ENCODE peak calls at places on chromosome 17, in ten cellular contexts. F, X, C, J, G, L, M, P, A and O are unnamed samples.

GRCh38 chr17:35087731-35088646 is 24.5 kb upstream of the RFFL start:
- DNase-seq in L (peak), F (peak), C (peak), P (peak), M (no peak), X (peak), G (peak), J (no peak), A (peak), O (peak)

GRCh38 chr17:48577946-48578615 is at the start of gene HOXB4:
- DNase-seq in X (no peak), C (peak), J (peak), M (no peak), G (no peak), L (no peak), F (peak), A (no peak), P (peak), O (no peak)

GRCh38 chr17:39702901-39703893 is 3.3 kb downstream of the ERBB2 start:
- DNase-seq in C (peak), M (no peak), J (no peak), G (peak), A (peak), F (peak), X (no peak), P (no peak), L (peak), O (peak)

GRCh38 chr17:68759343-68760140 is 158.4 kb upstream of the FAM20A start:
- DNase-seq in G (peak), A (peak), L (peak), M (peak), C (peak), X (peak), F (peak), J (peak), P (peak), O (peak)

GRCh38 chr17:44308865-44309264 is 464 bp downstream of the RUNDC3A start:
- DNase-seq in M (no peak), L (no peak), A (peak), C (no peak), X (no peak), J (no peak), F (no peak), P (no peak), G (no peak), O (no peak)

GRCh38 chr17:65332375-65332774 is 195.2 kb downstream of the RGS9 start:
- DNase-seq in F (no peak), L (peak), P (peak), C (peak), G (no peak), X (peak), M (peak), J (no peak), A (peak), O (peak)

GRCh38 chr17:45232514-45233422 is 11.1 kb downstream of the FMNL1 start:
- DNase-seq in G (no peak), F (no peak), A (peak), C (no peak), M (no peak), L (no peak), P (no peak), J (no peak), X (no peak), O (no peak)

GRCh38 chr17:41230094-41230493 is 2.2 kb upstream of the KRTAP9-3 start:
- DNase-seq in J (no peak), G (no peak), M (no peak), X (no peak), C (no peak), L (no peak), P (no peak), A (no peak), F (no peak), O (no peak)

GRCh38 chr17:54408741-54409140 is 491.9 kb upstream of the TOM1L1 start:
- DNase-seq in M (no peak), P (no peak), F (no peak), G (no peak), J (no peak), X (no peak), C (no peak), A (no peak), L (no peak), O (peak)

GRCh38 chr17:38871992-38872605 is 2.2 kb downstream of the LASP1 start:
- DNase-seq in X (no peak), P (no peak), C (no peak), L (no peak), A (no peak), F (no peak), J (no peak), G (no peak), M (no peak), O (no peak)

GRCh38 chr17:80124351-80124981 is 22.5 kb downstream of the EIF4A3 start:
- DNase-seq in J (no peak), X (peak), M (no peak), F (peak), C (peak), P (peak), A (peak), L (peak), G (peak), O (peak)

GRCh38 chr17:57006040-57006439 is 28.1 kb downstream of the SCPEP1 start:
- DNase-seq in P (no peak), F (no peak), A (no peak), J (no peak), M (no peak), L (peak), C (no peak), G (no peak), X (no peak), O (peak)

GRCh38 chr17:7184091-7184488 is 4.9 kb upstream of the ASGR1 start:
- DNase-seq in F (no peak), C (no peak), M (no peak), A (no peak), J (no peak), G (peak), X (no peak), L (no peak), P (no peak), O (no peak)

GRCh38 chr17:81057079-81057730 is 22.3 kb downstream of the BAIAP2 start:
- DNase-seq in P (no peak), L (peak), A (peak), F (peak), X (peak), M (no peak), G (peak), J (no peak), C (no peak), O (peak)

GRCh38 chr17:7634384-7634783 is 4.4 kb downstream of the SHBG start:
- DNase-seq in J (no peak), P (no peak), G (no peak), L (peak), X (peak), M (no peak), C (peak), F (peak), A (peak), O (peak)

GRCh38 chr17:2406903-2407790 is 6.3 kb upstream of the MNT start:
- DNase-seq in M (no peak), L (peak), G (no peak), P (peak), F (no peak), A (peak), C (peak), J (no peak), X (peak), O (peak)

GRCh38 chr17:78671607-78672404 is 94.6 kb upstream of the DNAH17 start:
- DNase-seq in J (no peak), X (no peak), P (no peak), M (no peak), A (no peak), L (no peak), G (no peak), C (peak), F (no peak), O (peak)

GRCh38 chr17:81844887-81845286 is 10.0 kb upstream of the PPP1R27 start:
- DNase-seq in X (no peak), G (no peak), L (no peak), M (no peak), P (no peak), J (no peak), F (no peak), C (no peak), A (no peak), O (no peak)

GRCh38 chr17:13502263-13502662 is 99.5 kb downstream of the HS3ST3A1 start:
- DNase-seq in M (no peak), P (no peak), L (no peak), G (no peak), X (no peak), A (no peak), C (no peak), F (no peak), J (no peak), O (no peak)

GRCh38 chr17:39622380-39623006 is 4.3 kb upstream of the PPP1R1B start:
- DNase-seq in A (no peak), G (no peak), J (no peak), F (no peak), P (no peak), L (peak), C (no peak), X (no peak), M (no peak), O (no peak)

GRCh38 chr17:77356109-77356689 is 215.4 kb downstream of the SEC14L1 start:
- DNase-seq in C (no peak), G (no peak), X (no peak), P (no peak), A (peak), M (no peak), J (no peak), L (peak), F (no peak), O (no peak)

GRCh38 chr17:43453331-43453812 is 30.4 kb upstream of the DHX8 start:
- DNase-seq in F (no peak), P (no peak), L (no peak), M (no peak), X (no peak), A (peak), C (no peak), J (no peak), G (no peak), O (no peak)

GRCh38 chr17:21372256-21372954 is 3.8 kb upstream of the KCNJ12 start:
- DNase-seq in A (no peak), P (no peak), F (no peak), L (no peak), J (no peak), C (no peak), M (no peak), X (no peak), G (no peak), O (no peak)

GRCh38 chr17:30482555-30482954 is 5.3 kb downstream of the GOSR1 start:
- DNase-seq in F (no peak), P (no peak), M (no peak), J (no peak), G (no peak), A (no peak), C (no peak), X (no peak), L (no peak), O (no peak)

GRCh38 chr17:40342575-40343058 is 21.9 kb downstream of the GJD3 start:
- DNase-seq in J (no peak), L (no peak), F (no peak), C (no peak), X (no peak), M (no peak), G (no peak), A (peak), P (no peak), O (no peak)

GRCh38 chr17:33964344-33964979 is 290.6 kb upstream of the CCL2 start:
- DNase-seq in M (no peak), X (no peak), L (no peak), G (no peak), F (no peak), P (no peak), A (no peak), C (no peak), J (no peak), O (no peak)

GRCh38 chr17:951388-952132 is 28.0 kb downstream of the NXN start:
- DNase-seq in G (peak), C (peak), X (peak), L (peak), J (peak), A (peak), P (peak), M (no peak), F (peak), O (peak)

GRCh38 chr17:68378202-68379149 is 78.8 kb downstream of the WIPI1 start:
- DNase-seq in P (peak), J (peak), X (peak), M (no peak), L (peak), A (peak), G (peak), F (no peak), C (peak), O (peak)

GRCh38 chr17:65514082-65514481 is 47.4 kb downstream of the AXIN2 start:
- DNase-seq in J (peak), P (peak), L (peak), X (no peak), M (peak), C (peak), G (no peak), A (peak), F (no peak), O (peak)

GRCh38 chr17:51154176-51154575 is 817 bp downstream of the NME1 start:
- DNase-seq in L (no peak), G (no peak), C (peak), M (no peak), F (no peak), J (no peak), X (no peak), P (peak), A (peak), O (no peak)

GRCh38 chr17:77145635-77146632 is 5.2 kb downstream of the SEC14L1 start:
- DNase-seq in P (peak), A (peak), X (peak), J (peak), M (no peak), F (peak), L (peak), G (peak), C (peak), O (peak)

GRCh38 chr17:70230883-70231282 is 61.6 kb downstream of the KCNJ2 start:
- DNase-seq in X (no peak), A (no peak), C (no peak), F (no peak), J (no peak), L (no peak), P (no peak), M (no peak), G (no peak), O (peak)

GRCh38 chr17:78258323-78259229 is 27.1 kb downstream of the TMEM235 start:
- DNase-seq in G (no peak), M (no peak), C (peak), L (no peak), A (peak), F (no peak), P (no peak), J (no peak), X (no peak), O (no peak)

GRCh38 chr17:19321481-19322128 is 40.9 kb downstream of the B9D1 start:
- DNase-seq in L (no peak), X (no peak), J (no peak), P (no peak), M (no peak), C (no peak), A (no peak), G (no peak), F (peak), O (no peak)
- TF ChIP-seq CTCF in L (peak), X (peak), J (peak), P (no peak), M (no peak), C (no peak), A (peak), G (no peak), F (peak), O (peak)

DNA sequence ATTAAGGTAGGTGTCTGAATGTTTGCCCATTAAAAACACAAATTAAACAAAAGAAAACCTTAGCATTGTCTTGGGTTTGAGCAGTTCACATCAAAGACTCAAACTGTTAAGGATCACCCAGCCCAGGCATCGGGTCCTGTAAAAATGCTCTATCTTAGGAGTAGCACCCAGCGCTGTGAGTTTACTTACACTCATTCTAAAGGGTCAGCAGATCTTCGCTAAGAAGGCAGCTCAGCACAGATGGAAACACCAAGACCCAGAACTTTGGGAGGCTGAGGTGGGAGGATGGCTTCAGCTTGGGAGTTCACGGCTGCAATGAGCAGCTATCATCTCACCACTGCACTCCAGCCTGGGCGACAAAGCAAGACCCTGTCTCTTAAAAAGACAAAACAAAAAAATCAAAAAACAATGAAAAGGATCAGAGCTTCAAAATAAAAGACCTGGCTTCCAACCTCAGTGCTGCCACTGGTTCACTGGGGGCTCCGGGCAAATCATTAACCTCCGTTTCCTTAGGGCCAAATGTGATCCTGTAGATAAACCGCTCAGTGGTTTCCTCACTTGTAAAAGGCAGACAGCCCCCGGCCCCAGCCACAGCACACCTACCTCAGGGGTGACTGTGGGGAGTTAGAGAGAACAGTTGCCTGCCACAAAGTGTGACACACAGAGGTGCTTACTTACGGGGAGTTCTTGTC is 11.1 kb downstream of the COG1 start:
- DNase-seq in F (no peak), M (no peak), G (no peak), X (no peak), J (no peak), P (no peak), L (no peak), A (no peak), C (no peak), O (no peak)
- H3K4me3 ChIP-seq in F (no peak), M (no peak), G (no peak), X (no peak), J (no peak), P (no peak), L (no peak), A (no peak), C (no peak), O (no peak)

GRCh38 chr17:9472094-9472493 is 103.5 kb downstream of the STX8 start:
- DNase-seq in G (no peak), F (no peak), C (peak), A (no peak), J (no peak), P (peak), L (no peak), X (no peak), M (no peak), O (no peak)
- TF ChIP-seq CTCF in G (no peak), F (no peak), C (no peak), A (no peak), J (no peak), P (no peak), L (no peak), X (no peak), M (no peak), O (no peak)

DNA sequence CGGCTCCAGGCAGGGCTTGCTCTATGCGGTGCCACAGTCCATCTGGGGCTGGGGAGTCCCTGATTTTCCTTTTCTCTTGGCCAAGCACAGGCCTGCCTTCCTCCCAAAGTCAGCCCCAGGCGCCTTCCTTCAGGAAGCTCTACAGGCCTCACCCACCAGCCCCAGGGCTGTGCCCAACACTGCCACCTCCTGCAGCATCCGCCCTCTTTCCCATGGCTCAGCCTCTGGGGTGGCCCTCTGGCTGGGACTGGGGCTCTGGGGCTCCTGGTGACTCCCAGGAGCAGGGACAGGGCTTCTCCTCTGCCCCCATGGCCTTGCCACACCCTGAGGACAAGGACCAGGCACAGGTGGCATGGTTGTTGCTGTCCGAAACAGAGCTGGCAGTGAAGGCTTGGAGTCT is 817 bp downstream of the ITGB4 start:
- DNase-seq in X (peak), F (no peak), M (no peak), J (no peak), A (peak), C (no peak), G (no peak), L (peak), P (no peak), O (peak)
- H3K4me3 ChIP-seq in X (peak), F (no peak), M (no peak), J (peak), A (no peak), C (no peak), G (peak), L (peak), P (no peak), O (peak)